ENCODE peak calls at places on chromosomes 11 and 22, in seven cellular contexts. D, X, E, I, Y, L and Z are unnamed samples.

GRCh38 chr11:113474362-113475159 is 637 bp downstream of the DRD2 start:
- DNase-seq in D (peak), X (peak), E (no peak), I (peak), Y (peak), L (peak), Z (peak)

GRCh38 chr22:29315286-29316195 is at the start of gene RASL10A:
- DNase-seq in D (peak), X (no peak), E (peak), I (peak), Y (no peak), L (no peak), Z (peak)

GRCh38 chr11:13983081-13983751 is 20.7 kb downstream of the SPON1 start:
- DNase-seq in D (no peak), X (no peak), E (no peak), I (peak), Y (no peak), L (no peak), Z (no peak)

GRCh38 chr11:78449866-78450265 is 32.2 kb upstream of the GAB2 start:
- DNase-seq in D (no peak), X (no peak), E (no peak), I (no peak), Y (no peak), L (no peak), Z (no peak)

GRCh38 chr11:122727101-122727929 is 71.8 kb downstream of the UBASH3B start:
- DNase-seq in D (no peak), X (no peak), E (no peak), I (no peak), Y (no peak), L (no peak), Z (no peak)

GRCh38 chr11:100434821-100435641 is 252.1 kb upstream of the ARHGAP42 start:
- DNase-seq in D (no peak), X (no peak), E (no peak), I (peak), Y (no peak), L (no peak), Z (no peak)

GRCh38 chr11:93541884-93542752 is 1.1 kb downstream of the SMCO4 start:
- DNase-seq in D (peak), X (peak), E (peak), I (no peak), Y (peak), L (peak), Z (peak)

GRCh38 chr11:61357233-61357893 is 4.3 kb downstream of the CYB561A3 start:
- DNase-seq in D (no peak), X (no peak), E (peak), I (no peak), Y (no peak), L (no peak), Z (no peak)

GRCh38 chr11:20161230-20161918 is 1.1 kb upstream of the DBX1 start:
- DNase-seq in D (no peak), X (no peak), E (no peak), I (peak), Y (no peak), L (no peak), Z (peak)

GRCh38 chr11:69374110-69374981 is 80.4 kb downstream of the MYEOV start:
- DNase-seq in D (peak), X (peak), E (peak), I (no peak), Y (peak), L (no peak), Z (peak)

GRCh38 chr11:111063711-111064110 is 181.8 kb upstream of the POU2AF2 start:
- DNase-seq in D (no peak), X (no peak), E (no peak), I (no peak), Y (no peak), L (no peak), Z (no peak)

GRCh38 chr11:112805658-112806057 is 155.6 kb upstream of the NCAM1 start:
- DNase-seq in D (no peak), X (peak), E (no peak), I (no peak), Y (peak), L (no peak), Z (no peak)

GRCh38 chr11:130216591-130217132 is 57.1 kb downstream of the ST14 start:
- DNase-seq in D (peak), X (peak), E (peak), I (peak), Y (peak), L (no peak), Z (no peak)

GRCh38 chr11:102591160-102591718 is 33.9 kb downstream of the MMP20 start:
- DNase-seq in D (no peak), X (no peak), E (no peak), I (no peak), Y (no peak), L (no peak), Z (no peak)

GRCh38 chr11:107301886-107302285 is 155.7 kb downstream of the CWF19L2 start:
- DNase-seq in D (no peak), X (no peak), E (no peak), I (no peak), Y (no peak), L (no peak), Z (no peak)

GRCh38 chr11:104663190-104664140 is 234.8 kb downstream of the CASP12 start:
- DNase-seq in D (no peak), X (no peak), E (no peak), I (no peak), Y (no peak), L (no peak), Z (no peak)

GRCh38 chr11:11965656-11966353 is 42.6 kb downstream of the DKK3 start:
- DNase-seq in D (peak), X (no peak), E (peak), I (no peak), Y (no peak), L (no peak), Z (no peak)

GRCh38 chr11:93521086-93521485 is 22.1 kb downstream of the SMCO4 start:
- DNase-seq in D (no peak), X (no peak), E (no peak), I (no peak), Y (no peak), L (peak), Z (no peak)

GRCh38 chr11:118898400-118899295 is 15.0 kb downstream of the CXCR5 start:
- DNase-seq in D (peak), X (no peak), E (peak), I (no peak), Y (no peak), L (no peak), Z (no peak)

GRCh38 chr11:118605116-118605867 is 2.1 kb upstream of the PHLDB1 start:
- DNase-seq in D (peak), X (peak), E (peak), I (peak), Y (peak), L (no peak), Z (no peak)

GRCh38 chr11:9852465-9852864 is 188.6 kb downstream of the SWAP70 start:
- DNase-seq in D (no peak), X (no peak), E (no peak), I (no peak), Y (no peak), L (no peak), Z (no peak)

GRCh38 chr11:46675288-46675851 is 25.0 kb downstream of the ARHGAP1 start:
- DNase-seq in D (no peak), X (peak), E (peak), I (no peak), Y (no peak), L (no peak), Z (no peak)

GRCh38 chr11:132631956-132632355 is 900.3 kb downstream of the OPCML start:
- DNase-seq in D (no peak), X (no peak), E (no peak), I (no peak), Y (no peak), L (no peak), Z (no peak)

GRCh38 chr22:49588739-49589138 is 238.9 kb downstream of the BRD1 start:
- DNase-seq in D (peak), X (no peak), E (peak), I (no peak), Y (no peak), L (no peak), Z (no peak)

GRCh38 chr11:30583505-30584280 is 2.5 kb downstream of the MPPED2 start:
- DNase-seq in D (peak), X (no peak), E (no peak), I (peak), Y (peak), L (no peak), Z (peak)

GRCh38 chr22:46051646-46052045 is 74.7 kb upstream of the WNT7B start:
- DNase-seq in D (peak), X (peak), E (peak), I (no peak), Y (no peak), L (no peak), Z (no peak)

GRCh38 chr11:3735827-3736226 is 61.5 kb downstream of the NUP98 start:
- DNase-seq in D (no peak), X (no peak), E (no peak), I (no peak), Y (no peak), L (no peak), Z (no peak)

GRCh38 chr11:114257621-114258558 is 38.3 kb upstream of the NNMT start:
- DNase-seq in D (no peak), X (no peak), E (peak), I (peak), Y (no peak), L (no peak), Z (no peak)

GRCh38 chr11:8779107-8779506 is 96.5 kb downstream of the RPL27A start:
- DNase-seq in D (no peak), X (peak), E (no peak), I (no peak), Y (no peak), L (no peak), Z (no peak)

GRCh38 chr22:46417769-46418168 is 82.3 kb downstream of the TRMU start:
- DNase-seq in D (peak), X (no peak), E (no peak), I (no peak), Y (no peak), L (no peak), Z (no peak)

GRCh38 chr22:37559521-37559900 is 769 bp upstream of the CDC42EP1 start:
- DNase-seq in D (no peak), X (no peak), E (no peak), I (no peak), Y (no peak), L (no peak), Z (no peak)

GRCh38 chr22:37562049-37562784 is 1.9 kb downstream of the CDC42EP1 start:
- DNase-seq in D (no peak), X (no peak), E (no peak), I (no peak), Y (no peak), L (no peak), Z (no peak)

GRCh38 chr22:37560682-37561208 is 465 bp downstream of the CDC42EP1 start:
- DNase-seq in D (peak), X (no peak), E (no peak), I (peak), Y (peak), L (peak), Z (peak)

GRCh38 chr22:37559901-37560681 is at the start of gene CDC42EP1:
- DNase-seq in D (peak), X (peak), E (no peak), I (peak), Y (peak), L (peak), Z (peak)

GRCh38 chr22:37561209-37562048 is 1.1 kb downstream of the CDC42EP1 start:
- DNase-seq in D (peak), X (peak), E (peak), I (peak), Y (peak), L (peak), Z (peak)
- TF ChIP-seq CTCF in D (peak), X (peak), E (no peak), I (peak), Y (peak), L (peak), Z (peak)

DNA sequence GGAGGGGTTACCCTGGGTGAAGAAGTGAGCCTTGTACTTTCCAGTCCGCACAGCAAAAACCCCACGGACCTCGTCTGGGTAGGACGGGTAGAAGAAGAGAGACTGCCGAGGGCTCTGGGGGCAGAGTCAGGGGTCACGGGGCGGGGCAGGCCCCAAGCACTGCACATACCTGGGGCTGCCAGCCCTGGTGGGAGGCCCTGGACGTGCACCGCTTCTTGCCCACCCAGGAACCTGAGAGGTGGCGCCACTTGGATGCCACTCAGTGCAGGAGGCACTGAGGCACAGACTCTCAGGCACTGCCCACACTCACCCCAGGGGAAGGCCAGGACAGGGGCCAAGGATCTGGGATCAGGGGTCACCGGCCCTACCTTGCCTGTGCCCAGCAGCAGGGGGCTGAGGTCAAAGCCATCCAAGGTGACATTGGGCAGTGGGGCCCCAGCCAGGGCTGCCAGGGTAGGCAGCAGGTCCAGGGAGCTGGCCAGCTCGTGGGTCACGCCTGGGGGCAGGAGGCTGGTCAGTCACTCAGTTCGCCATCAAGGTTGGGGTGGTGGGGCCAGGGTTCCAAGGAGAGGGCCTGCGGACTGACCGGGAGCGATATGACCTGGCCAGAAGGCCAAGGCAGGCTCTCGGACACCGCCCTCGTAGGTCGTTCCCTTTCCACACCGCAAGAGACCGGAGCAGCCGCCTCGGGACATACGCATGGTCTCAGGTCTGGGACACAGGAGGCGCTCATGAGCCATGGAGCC is 2.2 kb downstream of the ARSA start:
- DNase-seq in D (peak), X (peak), E (peak), I (no peak), Y (no peak), L (no peak), Z (peak)
- TF ChIP-seq CTCF in D (no peak), X (no peak), E (no peak), I (no peak), Y (no peak), L (no peak), Z (no peak)

GRCh38 chr22:41092023-41092817 is at the start of gene EP300:
- DNase-seq in D (peak), X (peak), E (peak), I (peak), Y (peak), L (peak), Z (peak)
- TF ChIP-seq CTCF in D (no peak), X (no peak), E (peak), I (no peak), Y (no peak), L (peak), Z (no peak)

DNA sequence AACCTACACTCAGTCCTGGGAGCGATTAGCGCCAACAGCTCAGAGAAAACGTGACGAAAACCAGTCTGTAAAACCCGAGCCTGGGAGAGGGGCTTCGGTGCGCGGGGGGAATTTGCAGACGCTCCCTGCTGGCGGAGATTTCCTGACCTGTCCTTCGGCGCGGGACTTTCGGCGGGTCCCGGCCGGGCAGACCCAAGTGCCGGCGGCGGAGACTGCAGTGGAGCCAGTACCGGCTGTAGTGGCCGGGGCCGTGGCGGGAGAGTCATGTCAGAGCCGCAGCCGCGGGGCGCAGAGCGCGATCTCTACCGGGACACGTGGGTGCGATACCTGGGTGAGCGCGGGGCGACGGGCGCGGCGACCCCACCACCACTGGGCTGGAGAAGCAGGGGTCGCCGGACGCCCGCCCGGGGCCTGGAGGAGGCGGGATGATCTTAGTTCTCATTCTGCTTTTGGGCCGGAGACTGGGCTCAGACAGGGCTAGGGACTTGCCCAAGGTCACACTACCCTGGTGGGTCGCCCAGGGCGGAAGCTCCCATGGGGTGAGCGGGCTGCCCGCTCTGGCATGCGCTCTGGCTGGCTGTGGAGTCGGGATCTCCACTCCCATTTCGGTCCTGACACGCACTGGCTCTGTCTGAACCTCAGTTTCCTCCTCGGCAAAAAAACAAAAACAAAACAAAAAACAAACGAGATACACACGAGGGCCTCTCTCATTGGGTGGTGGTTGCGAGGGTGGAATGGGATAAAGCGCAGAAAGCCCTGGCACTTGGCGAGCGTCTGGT is at the start of gene MTFP1:
- DNase-seq in D (peak), X (peak), E (peak), I (peak), Y (peak), L (peak), Z (peak)
- TF ChIP-seq CTCF in D (no peak), X (no peak), E (no peak), I (no peak), Y (no peak), L (no peak), Z (no peak)